ENCODE peak calls at places on chromosomes 3 and 15, in five cellular contexts. P is lower leg skin, K is mesothelial cell of epicardium, M is endothelial cell, Q is brain microvascular endothelial cell. N is an unnamed sample.

GRCh38 chr15:80673561-80674244 is 21.4 kb upstream of the ABHD17C start:
- DNase-seq in P (no peak), K (no peak), M (no peak), Q (no peak), N (no peak)

GRCh38 chr3:128442070-128442469 is 24.6 kb downstream of the DNAJB8 start:
- DNase-seq in P (no peak), K (no peak), M (no peak), Q (no peak), N (no peak)

GRCh38 chr3:126671521-126671920 is 16.6 kb upstream of the TXNRD3 start:
- DNase-seq in P (no peak), K (no peak), M (no peak), Q (no peak), N (no peak)

GRCh38 chr3:126985143-126985985 is 2.4 kb downstream of the PLXNA1 start:
- DNase-seq in P (no peak), K (no peak), M (no peak), Q (no peak), N (no peak)

GRCh38 chr15:72473670-72474465 is at the start of gene ARIH1:
- DNase-seq in P (peak), K (peak), M (peak), Q (peak), N (peak)

GRCh38 chr3:12149029-12149428 is 9.7 kb downstream of the TIMP4 start:
- DNase-seq in P (no peak), K (no peak), M (no peak), Q (no peak), N (no peak)

GRCh38 chr3:111735271-111735758 is 123.8 kb upstream of the PHLDB2 start:
- DNase-seq in P (no peak), K (no peak), M (no peak), Q (peak), N (no peak)

GRCh38 chr3:27279153-27279552 is 90.0 kb downstream of the NEK10 start:
- DNase-seq in P (no peak), K (no peak), M (no peak), Q (peak), N (no peak)

GRCh38 chr15:59360896-59361295 is 11.8 kb downstream of the MYO1E start:
- DNase-seq in P (no peak), K (no peak), M (no peak), Q (peak), N (no peak)

GRCh38 chr15:75736256-75736655 is 23.6 kb upstream of the CSPG4 start:
- DNase-seq in P (peak), K (no peak), M (no peak), Q (no peak), N (no peak)

GRCh38 chr3:67976683-67977082 is 322.3 kb upstream of the SUCLG2 start:
- DNase-seq in P (no peak), K (no peak), M (no peak), Q (no peak), N (no peak)

GRCh38 chr3:149783576-149783975 is 8.8 kb downstream of the ANKUB1 start:
- DNase-seq in P (no peak), K (no peak), M (no peak), Q (no peak), N (no peak)

GRCh38 chr3:150397220-150397619 is 10.9 kb upstream of the TSC22D2 start:
- DNase-seq in P (no peak), K (no peak), M (no peak), Q (no peak), N (no peak)

GRCh38 chr15:71747128-71748083 is 62.9 kb upstream of the NR2E3 start:
- DNase-seq in P (no peak), K (no peak), M (no peak), Q (peak), N (no peak)

GRCh38 chr15:99580061-99580460 is 14.3 kb downstream of the MEF2A start:
- DNase-seq in P (no peak), K (no peak), M (no peak), Q (no peak), N (no peak)

GRCh38 chr15:60539017-60539416 is 60.1 kb upstream of the ICE2 start:
- DNase-seq in P (no peak), K (no peak), M (no peak), Q (no peak), N (no peak)

GRCh38 chr15:98668566-98669308 is 20.4 kb downstream of the IGF1R start:
- DNase-seq in P (no peak), K (no peak), M (no peak), Q (peak), N (no peak)

GRCh38 chr3:173789530-173789929 is 392.0 kb downstream of the NLGN1 start:
- DNase-seq in P (no peak), K (no peak), M (no peak), Q (no peak), N (no peak)

GRCh38 chr15:56045068-56045748 is 51.8 kb upstream of the NEDD4 start:
- DNase-seq in P (no peak), K (no peak), M (no peak), Q (no peak), N (no peak)

GRCh38 chr15:84749111-84749991 is 959 bp downstream of the ZNF592 start:
- DNase-seq in P (peak), K (no peak), M (peak), Q (peak), N (no peak)

GRCh38 chr3:100531093-100531492 is 38.7 kb downstream of the TMEM45A start:
- DNase-seq in P (no peak), K (no peak), M (no peak), Q (no peak), N (no peak)

GRCh38 chr3:18127181-18127863 is 297.8 kb downstream of the SATB1 start:
- DNase-seq in P (no peak), K (no peak), M (no peak), Q (no peak), N (no peak)
- TF ChIP-seq CTCF in P (no peak), K (no peak), M (no peak), Q (no peak), N (no peak)

GRCh38 chr3:8755564-8756237 is 13.7 kb downstream of the OXTR start:
- DNase-seq in P (no peak), K (no peak), M (no peak), Q (no peak), N (no peak)
- TF ChIP-seq CTCF in P (no peak), K (peak), M (peak), Q (peak), N (peak)

DNA sequence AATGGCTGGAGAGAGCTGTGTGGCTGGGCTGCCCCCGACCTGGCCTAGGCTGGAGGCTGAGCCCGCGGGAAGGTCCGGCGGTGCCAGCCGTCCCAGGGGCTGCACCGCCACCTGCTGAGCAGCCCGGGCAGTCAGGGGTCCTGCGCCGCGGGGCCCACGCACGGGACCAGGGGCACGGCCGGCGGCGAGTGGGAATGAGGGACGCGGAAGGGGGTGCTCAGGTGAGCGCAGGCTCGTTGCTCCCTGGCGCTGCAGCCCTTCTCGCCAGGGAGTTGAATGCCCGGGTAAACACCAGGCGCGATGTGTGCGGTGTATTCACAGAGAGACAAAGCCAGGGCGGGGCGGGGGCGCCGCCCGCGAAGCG is 666 bp upstream of the SEMA3F start:
- DNase-seq in P (no peak), K (no peak), M (peak), Q (no peak), N (no peak)
- TF ChIP-seq CTCF in P (no peak), K (no peak), M (no peak), Q (no peak), N (peak)

DNA sequence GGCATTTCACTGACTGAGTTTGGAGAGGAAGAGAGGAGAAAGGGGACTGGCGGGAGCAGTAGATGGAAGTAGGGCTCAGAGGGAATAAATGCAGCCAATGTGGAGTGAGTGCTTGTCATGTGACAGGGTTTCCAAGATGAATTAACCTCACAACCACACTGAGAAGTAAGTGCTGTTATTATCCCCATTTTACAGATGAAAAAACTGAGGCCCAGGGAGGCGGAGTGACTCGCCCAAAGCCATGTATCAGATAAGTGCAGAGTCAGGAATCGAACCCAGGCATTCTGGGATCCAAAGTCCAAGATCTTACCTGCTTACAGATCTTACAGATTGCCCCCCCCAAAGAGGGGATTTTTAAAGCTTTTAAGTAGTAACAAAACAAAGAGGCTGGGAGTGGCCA is 207.2 kb downstream of the SHQ1 start:
- DNase-seq in P (no peak), K (no peak), M (no peak), Q (no peak), N (no peak)
- TF ChIP-seq CTCF in P (no peak), K (no peak), M (no peak), Q (no peak), N (no peak)

GRCh38 chr3:42552830-42553229 is 28.9 kb downstream of the SEC22C start:
- DNase-seq in P (no peak), K (no peak), M (no peak), Q (no peak), N (no peak)

GRCh38 chr3:42562047-42562907 is 19.5 kb downstream of the SEC22C start:
- DNase-seq in P (no peak), K (no peak), M (no peak), Q (no peak), N (no peak)

GRCh38 chr3:42556089-42556632 is 25.6 kb downstream of the SEC22C start:
- DNase-seq in P (no peak), K (no peak), M (peak), Q (no peak), N (no peak)

DNA sequence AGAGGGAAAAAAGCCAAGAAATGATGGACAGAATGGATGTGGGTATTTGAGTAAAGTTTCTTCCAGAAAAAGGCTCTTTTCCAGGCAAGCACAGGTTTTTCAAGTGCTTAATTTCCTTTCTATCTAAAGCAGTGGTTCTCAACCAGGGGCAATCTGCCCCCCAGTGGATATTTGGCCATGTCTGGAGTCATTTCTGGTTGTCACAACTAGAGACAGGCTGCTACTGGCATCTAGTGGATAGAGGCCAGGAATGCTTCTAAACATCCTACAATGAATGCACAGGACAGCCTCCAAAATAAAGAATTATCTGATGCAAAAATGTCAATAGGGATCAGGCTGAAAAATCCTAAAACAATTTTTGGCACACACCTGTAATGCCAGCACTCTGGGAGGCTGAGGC is 23.9 kb downstream of the SEC22C start:
- DNase-seq in P (no peak), K (no peak), M (no peak), Q (no peak), N (no peak)
- TF ChIP-seq CTCF in P (no peak), K (no peak), M (no peak), Q (peak), N (no peak)

GRCh38 chr3:141403576-141403975 is 35.3 kb downstream of the ZBTB38 start:
- DNase-seq in P (no peak), K (no peak), M (no peak), Q (no peak), N (no peak)

GRCh38 chr3:141407043-141407442 is 38.7 kb downstream of the ZBTB38 start:
- DNase-seq in P (peak), K (no peak), M (no peak), Q (peak), N (no peak)

GRCh38 chr3:141406265-141406664 is 38.0 kb downstream of the ZBTB38 start:
- DNase-seq in P (no peak), K (no peak), M (no peak), Q (no peak), N (no peak)

GRCh38 chr3:141405581-141405980 is 37.3 kb downstream of the ZBTB38 start:
- DNase-seq in P (no peak), K (no peak), M (no peak), Q (peak), N (no peak)

GRCh38 chr3:141405025-141405424 is 36.7 kb downstream of the ZBTB38 start:
- DNase-seq in P (no peak), K (no peak), M (no peak), Q (no peak), N (no peak)
- TF ChIP-seq CTCF in P (no peak), K (no peak), M (no peak), Q (no peak), N (no peak)

DNA sequence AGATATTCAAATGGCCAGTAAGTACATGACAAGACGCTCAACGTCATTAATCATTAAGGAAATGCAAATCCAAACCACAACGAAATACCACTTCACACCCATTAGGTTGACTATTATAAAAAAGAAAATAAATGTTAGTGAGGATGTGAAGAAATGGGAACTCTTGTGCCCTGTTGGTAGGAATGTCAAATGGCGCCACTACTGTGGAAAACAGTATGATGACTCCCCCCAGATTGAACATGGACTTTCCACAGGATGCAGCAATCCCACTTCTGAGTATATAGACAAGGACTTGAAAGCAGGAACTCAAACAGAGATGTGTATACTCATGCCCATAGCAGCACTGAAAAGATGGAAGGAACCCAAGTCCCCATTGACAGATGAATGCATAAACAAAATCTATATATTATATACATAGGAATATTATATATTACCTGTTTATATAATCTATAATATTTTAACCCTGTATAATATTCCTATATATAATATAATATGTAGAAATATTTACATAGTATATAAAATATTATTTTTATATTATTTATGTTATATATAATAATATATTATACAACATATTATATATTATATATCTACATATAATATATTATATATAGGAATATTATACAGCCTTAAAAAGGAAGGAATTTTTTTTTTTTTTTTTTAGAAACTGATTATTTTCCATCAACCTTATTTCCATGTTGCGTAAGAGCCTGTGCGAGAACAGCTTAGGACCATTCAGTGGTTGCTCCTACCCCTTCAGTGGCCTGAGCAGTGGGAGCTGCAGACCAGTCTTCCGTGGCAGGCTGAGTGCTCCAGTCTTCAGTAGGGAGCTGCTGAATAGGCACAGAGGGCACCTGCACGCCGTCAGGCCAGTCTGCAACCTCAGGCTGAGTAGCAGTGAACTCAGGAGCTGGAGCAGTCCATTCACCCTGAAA is 17.6 kb upstream of the PIGZ start:
- DNase-seq in P (no peak), K (no peak), M (no peak), Q (no peak), N (no peak)
- TF ChIP-seq CTCF in P (no peak), K (no peak), M (peak), Q (peak), N (peak)

GRCh38 chr3:159886050-159886449 is 102.6 kb upstream of the IL12A start:
- DNase-seq in P (no peak), K (no peak), M (no peak), Q (no peak), N (no peak)

GRCh38 chr3:159882784-159883779 is 105.6 kb upstream of the IL12A start:
- DNase-seq in P (no peak), K (no peak), M (no peak), Q (peak), N (no peak)

GRCh38 chr3:159881828-159882309 is 106.8 kb upstream of the IL12A start:
- DNase-seq in P (no peak), K (no peak), M (no peak), Q (no peak), N (no peak)

GRCh38 chr3:159882367-159882766 is 106.3 kb upstream of the IL12A start:
- DNase-seq in P (no peak), K (no peak), M (no peak), Q (no peak), N (no peak)

DNA sequence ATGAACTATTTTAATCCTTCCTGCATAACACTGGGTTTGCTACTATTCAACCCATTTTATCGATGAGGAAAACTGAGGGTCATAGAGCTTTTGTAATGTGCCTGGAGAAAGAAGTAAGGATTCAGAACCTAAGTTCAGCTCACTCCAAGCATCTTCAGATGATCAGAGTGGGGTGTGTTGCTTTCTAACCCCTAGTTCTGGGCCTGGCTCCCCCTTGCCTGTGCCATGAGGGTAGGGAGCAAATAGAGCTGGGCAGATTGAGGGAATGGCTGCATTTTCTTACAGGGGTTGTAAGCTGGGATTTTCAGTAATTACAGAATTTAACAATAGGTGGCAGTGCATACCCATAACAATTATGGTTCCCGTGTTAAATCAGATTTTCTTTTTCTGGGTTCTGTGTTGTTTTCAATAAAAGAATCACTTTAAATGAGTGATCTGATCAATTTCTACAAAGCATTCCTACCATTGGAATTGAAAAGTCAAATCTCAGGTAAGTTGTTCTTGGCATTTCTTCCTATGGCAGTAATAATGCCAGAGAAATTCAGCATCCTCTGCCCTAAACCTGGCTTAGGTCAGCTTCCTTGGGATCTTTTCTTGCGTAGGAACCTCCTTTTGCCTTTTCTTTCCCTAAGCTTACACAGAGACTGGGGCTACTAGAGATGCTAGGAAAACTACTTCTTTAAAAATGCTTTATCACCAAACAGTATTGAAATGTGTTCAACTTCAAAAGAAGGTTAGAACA is 103.8 kb upstream of the IL12A start:
- DNase-seq in P (no peak), K (no peak), M (no peak), Q (no peak), N (no peak)
- TF ChIP-seq CTCF in P (no peak), K (peak), M (peak), Q (peak), N (peak)

DNA sequence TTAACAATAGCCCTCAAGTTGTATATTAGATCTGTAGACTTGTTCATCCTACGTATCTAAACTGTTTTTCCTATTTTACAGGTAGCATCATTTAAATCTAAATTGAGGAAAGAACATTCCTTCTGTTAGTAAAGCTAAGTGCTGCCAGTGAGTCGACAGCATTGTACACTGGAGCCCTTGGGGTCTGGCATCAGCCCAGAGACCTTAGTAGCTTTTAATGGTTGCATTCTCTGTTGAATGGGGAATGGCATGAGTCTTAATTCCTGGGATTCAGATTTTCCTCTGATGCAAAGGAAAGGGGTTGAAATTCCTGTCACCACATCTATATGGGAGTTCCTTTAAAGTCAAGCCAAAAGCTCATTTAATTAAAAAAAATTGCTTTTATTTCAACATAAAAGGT is 148.3 kb upstream of the GBE1 start:
- DNase-seq in P (no peak), K (no peak), M (no peak), Q (no peak), N (no peak)
- TF ChIP-seq CTCF in P (no peak), K (no peak), M (no peak), Q (no peak), N (no peak)

N was measured in type B pancreatic cell.